ENCODE peak calls at places on chromosomes 12 and 14, in four cellular contexts. Z is IMR-90, W is spleen, H is HCT116. Q is an unnamed sample.

GRCh38 chr14:79949906-79950305 is 261.4 kb downstream of the DIO2 start:
- DNase-seq in H (no peak), W (no peak), Z (peak), Q (no peak)

GRCh38 chr12:88381456-88381855 is 198.8 kb downstream of the KITLG start:
- DNase-seq in H (no peak), Z (no peak), W (no peak), Q (no peak)

GRCh38 chr12:63787306-63787705 is 7.6 kb downstream of the RXYLT1 start:
- DNase-seq in Z (peak), H (no peak), W (no peak), Q (no peak)

GRCh38 chr14:77681196-77682157 is 26.3 kb downstream of the ALKBH1 start:
- DNase-seq in Z (peak), H (no peak), W (no peak), Q (no peak)

GRCh38 chr12:89016970-89017778 is 335.1 kb downstream of the DUSP6 start:
- DNase-seq in Z (peak), W (no peak), H (peak), Q (peak)

GRCh38 chr12:3371018-3371417 is 120.0 kb upstream of the PRMT8 start:
- DNase-seq in Z (no peak), H (no peak), W (no peak), Q (no peak)

GRCh38 chr12:3745152-3745551 is 7.8 kb downstream of the CRACR2A start:
- DNase-seq in H (no peak), Z (no peak), W (no peak), Q (no peak)

GRCh38 chr14:39315859-39316444 is 82.2 kb downstream of the MIA2 start:
- DNase-seq in W (no peak), Z (no peak), H (no peak), Q (no peak)

GRCh38 chr14:105889666-105890473 is 363.5 kb downstream of the TMEM121 start:
- DNase-seq in W (peak), Z (no peak), H (no peak), Q (no peak)

GRCh38 chr12:102093319-102093718 is 26.6 kb downstream of the NUP37 start:
- DNase-seq in Z (peak), W (no peak), H (no peak), Q (no peak)

GRCh38 chr12:1576410-1577240 is 17.8 kb downstream of the FBXL14 start:
- DNase-seq in Z (peak), H (no peak), W (no peak), Q (no peak)

GRCh38 chr12:60644076-60644475 is 1048.2 kb downstream of the SLC16A7 start:
- DNase-seq in H (no peak), Z (no peak), W (no peak), Q (no peak)

GRCh38 chr14:30034049-30034635 is 106.5 kb upstream of the PRKD1 start:
- DNase-seq in Z (peak), H (no peak), W (no peak), Q (no peak)

GRCh38 chr12:93571360-93571853 is 1.1 kb upstream of the SOCS2 start:
- DNase-seq in Z (peak), H (peak), W (peak), Q (peak)

GRCh38 chr14:53430870-53431269 is 277.7 kb upstream of the DDHD1 start:
- DNase-seq in W (no peak), Z (peak), H (no peak), Q (no peak)

GRCh38 chr12:117363953-117364486 is 2.6 kb upstream of the NOS1 start:
- DNase-seq in Z (no peak), H (no peak), W (no peak), Q (no peak)

GRCh38 chr12:107760207-107760816 is 625 bp downstream of the PRDM4 start:
- DNase-seq in W (no peak), Z (peak), H (no peak), Q (no peak)

GRCh38 chr12:122318607-122319311 is 52.5 kb upstream of the VPS33A start:
- DNase-seq in H (no peak), Z (peak), W (no peak), Q (peak)

GRCh38 chr12:15701721-15702156 is 87.4 kb downstream of the EPS8 start:
- DNase-seq in Z (peak), W (no peak), H (no peak), Q (no peak)

GRCh38 chr12:2501464-2502181 is 293.1 kb upstream of the FKBP4 start:
- DNase-seq in Z (no peak), W (peak), H (no peak), Q (no peak)

GRCh38 chr12:47739959-47740358 is 14.7 kb upstream of the ENDOU start:
- DNase-seq in H (no peak), W (peak), Z (no peak), Q (no peak)

GRCh38 chr12:40226652-40227051 is 1.9 kb downstream of the LRRK2 start:
- DNase-seq in H (no peak), W (no peak), Z (peak), Q (peak)

GRCh38 chr14:39731912-39732311 is 299.7 kb upstream of the FBXO33 start:
- DNase-seq in W (no peak), H (peak), Z (no peak), Q (no peak)

GRCh38 chr12:53217930-53218307 is 10.9 kb upstream of the ITGB7 start:
- DNase-seq in Z (peak), H (no peak), W (peak), Q (no peak)

GRCh38 chr12:132604108-132605054 is 6.0 kb downstream of the LRCOL1 start:
- DNase-seq in Z (no peak), W (peak), H (no peak), Q (no peak)

GRCh38 chr12:76275511-76276093 is 72.6 kb downstream of the BBS10 start:
- DNase-seq in H (no peak), Z (no peak), W (no peak), Q (no peak)

GRCh38 chr14:76937181-76938091 is 91.1 kb downstream of the IRF2BPL start:
- DNase-seq in Z (peak), H (no peak), W (no peak), Q (no peak)

GRCh38 chr12:86254399-86255107 is 1.6 kb downstream of the MGAT4C start:
- DNase-seq in Z (peak), H (no peak), W (no peak), Q (no peak)

GRCh38 chr14:51950007-51950406 is 39.3 kb upstream of the RTRAF start:
- DNase-seq in W (no peak), H (no peak), Z (no peak), Q (no peak)

GRCh38 chr12:44078273-44078672 is 242.4 kb downstream of the TMEM117 start:
- DNase-seq in H (no peak), Z (peak), W (no peak), Q (no peak)

GRCh38 chr12:1527789-1528188 is 66.6 kb downstream of the FBXL14 start:
- DNase-seq in H (no peak), Z (peak), W (no peak), Q (peak)

GRCh38 chr12:65818454-65819382 is 5.6 kb upstream of the HMGA2 start:
- DNase-seq in Z (peak), H (peak), W (no peak), Q (no peak)

GRCh38 chr12:101552277-101552676 is 42.5 kb upstream of the MYBPC1 start:
- DNase-seq in H (no peak), W (no peak), Z (peak), Q (no peak)

GRCh38 chr12:92912052-92912451 is 17.0 kb downstream of the EEA1 start:
- DNase-seq in Z (peak), W (no peak), H (no peak), Q (no peak)

GRCh38 chr12:1047898-1048660 is 57.1 kb downstream of the ERC1 start:
- DNase-seq in W (no peak), H (no peak), Z (no peak), Q (no peak)

GRCh38 chr12:51592034-51592705 is 1.1 kb downstream of the SCN8A start:
- DNase-seq in H (no peak), Z (peak), W (no peak), Q (no peak)

GRCh38 chr12:24719293-24719721 is 229.6 kb downstream of the BCAT1 start:
- DNase-seq in H (no peak), Z (peak), W (no peak), Q (no peak)

GRCh38 chr12:123497065-123497464 is 36.5 kb downstream of the RILPL1 start:
- DNase-seq in H (no peak), W (no peak), Z (no peak), Q (no peak)

GRCh38 chr12:123491056-123491455 is 33.1 kb downstream of the SNRNP35 start:
- DNase-seq in W (no peak), H (no peak), Z (no peak), Q (no peak)

GRCh38 chr12:123492290-123492689 is 34.4 kb downstream of the SNRNP35 start:
- DNase-seq in Z (no peak), W (no peak), H (no peak), Q (no peak)

GRCh38 chr12:123491481-123491880 is 33.5 kb downstream of the SNRNP35 start:
- DNase-seq in W (no peak), Z (no peak), H (no peak), Q (no peak)

DNA sequence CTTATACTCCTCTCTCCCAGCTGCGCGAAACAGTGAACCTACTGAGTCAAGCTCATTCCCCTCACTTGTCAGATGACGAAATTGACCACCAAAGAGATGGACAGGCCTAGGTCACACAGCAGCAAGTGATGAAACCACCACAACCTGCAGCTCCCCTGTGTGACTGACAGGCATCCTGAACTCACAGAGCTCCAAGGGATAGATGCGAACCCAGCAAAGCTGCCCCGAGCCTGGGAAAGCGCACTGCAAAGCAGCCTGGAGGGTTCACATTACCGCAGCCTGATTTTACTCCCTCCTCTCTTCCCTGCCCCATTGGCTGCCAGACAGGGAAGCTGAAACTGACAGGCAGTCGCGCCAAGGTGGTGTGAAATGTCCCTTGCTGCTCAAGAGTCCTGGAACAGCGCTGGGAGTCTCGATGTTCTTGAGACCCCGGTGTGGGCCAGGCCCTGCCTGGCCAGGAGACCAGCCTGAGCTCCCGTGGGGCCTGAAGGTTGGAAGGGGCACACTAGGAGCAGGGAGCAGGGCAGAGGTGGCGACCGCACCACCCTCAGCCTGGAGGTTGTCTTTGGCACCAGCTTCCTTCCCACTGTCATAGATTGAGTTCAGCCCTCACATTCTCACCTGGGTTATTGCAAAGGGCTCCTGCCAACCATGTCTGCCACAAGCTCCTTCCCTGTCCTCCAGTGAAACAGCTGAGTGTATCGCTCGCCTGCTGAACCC is 36.3 kb downstream of the SNRNP35 start:
- DNase-seq in Z (no peak), H (no peak), W (no peak), Q (no peak)
- TF ChIP-seq POLR2A in Z (no peak), H (no peak), W (no peak), Q (no peak)

GRCh38 chr12:27931390-27931789 is 41.1 kb downstream of the PTHLH start:
- DNase-seq in H (no peak), W (no peak), Z (no peak), Q (no peak)
- TF ChIP-seq POLR2A in H (no peak), W (no peak), Z (no peak), Q (no peak)

GRCh38 chr12:12439636-12440035 is 82.8 kb downstream of the BORCS5 start:
- DNase-seq in Z (peak), H (no peak), W (no peak), Q (no peak)
- TF ChIP-seq POLR2A in Z (no peak), H (no peak), W (no peak), Q (no peak)

GRCh38 chr14:60249321-60250251 is 565 bp downstream of the PPM1A start:
- DNase-seq in Z (peak), W (peak), H (peak), Q (peak)
- TF ChIP-seq POLR2A in Z (no peak), W (no peak), H (no peak), Q (no peak)

GRCh38 chr12:96399919-96400630 is at the start of gene CDK17:
- DNase-seq in W (peak), H (peak), Z (peak), Q (peak)
- TF ChIP-seq POLR2A in W (peak), H (peak), Z (peak), Q (peak)

GRCh38 chr12:10861366-10861765 is 12.1 kb upstream of the PRR4 start:
- DNase-seq in W (no peak), Z (no peak), H (no peak), Q (no peak)
- TF ChIP-seq POLR2A in W (no peak), Z (no peak), H (no peak), Q (no peak)

GRCh38 chr14:95157195-95157986 is at the start of gene DICER1:
- DNase-seq in Z (peak), W (peak), H (peak), Q (peak)
- TF ChIP-seq POLR2A in Z (peak), W (peak), H (peak), Q (peak)

GRCh38 chr14:90331497-90332270 is at the start of gene NRDE2:
- DNase-seq in Z (peak), W (peak), H (peak), Q (peak)
- TF ChIP-seq POLR2A in Z (peak), W (no peak), H (peak), Q (no peak)